ENCODE peak calls at places on chromosomes 16 and 17, in four cellular contexts. One of them, this sample, is unnamed.
A peak's percentile ranks its signal among the peaks of the same experiment; 100 is the strongest.

GRCh38 chr16:89217388-89218191 is at the start of gene ZNF778:
- DNase-seq in K562: peak; percentile 88
- DNase-seq in H1: no peak
- DNase-seq in GM12878: peak; percentile 40
- DNase-seq in this sample: peak; percentile 95

GRCh38 chr16:83305092-83305491 is 502.7 kb upstream of the HSBP1 start:
- DNase-seq in GM12878: no peak
- DNase-seq in H1: no peak
- DNase-seq in K562: no peak
- DNase-seq in this sample: no peak

GRCh38 chr17:49434821-49435581 is 20.3 kb upstream of the PHB1 start:
- DNase-seq in K562: peak; percentile 90
- DNase-seq in H1: peak; percentile 38
- DNase-seq in GM12878: no peak
- DNase-seq in this sample: peak; percentile 92

GRCh38 chr16:89216315-89217137 is 977 bp upstream of the ZNF778 start:
- DNase-seq in K562: peak; percentile 78
- DNase-seq in H1: no peak
- DNase-seq in GM12878: peak; percentile 61
- DNase-seq in this sample: peak; percentile 85

GRCh38 chr17:83031321-83031945 is 48.0 kb upstream of the METRNL start:
- DNase-seq in GM12878: no peak
- DNase-seq in H1: no peak
- DNase-seq in K562: no peak
- DNase-seq in this sample: peak; percentile 15

GRCh38 chr16:381788-382717 is at the start of gene PGAP6:
- DNase-seq in H1: no peak
- DNase-seq in K562: peak; percentile 94
- DNase-seq in GM12878: no peak
- DNase-seq in this sample: peak; percentile 97

GRCh38 chr17:50466371-50467113 is 2.1 kb downstream of the CHAD start:
- DNase-seq in K562: no peak
- DNase-seq in GM12878: no peak
- DNase-seq in H1: no peak
- DNase-seq in this sample: no peak

GRCh38 chr16:27995378-27995777 is 68.1 kb downstream of the GSG1L start:
- DNase-seq in GM12878: no peak
- DNase-seq in H1: no peak
- DNase-seq in K562: no peak
- DNase-seq in this sample: no peak

GRCh38 chr17:6070280-6070894 is at the start of gene WSCD1:
- DNase-seq in GM12878: no peak
- DNase-seq in K562: no peak
- DNase-seq in H1: no peak
- DNase-seq in this sample: peak; percentile 87

GRCh38 chr17:32498362-32498761 is 11.6 kb downstream of the CDK5R1 start:
- DNase-seq in H1: no peak
- DNase-seq in GM12878: no peak
- DNase-seq in K562: no peak
- DNase-seq in this sample: no peak

GRCh38 chr17:57004944-57005579 is 27.1 kb downstream of the SCPEP1 start:
- DNase-seq in K562: no peak
- DNase-seq in GM12878: peak; percentile 71
- DNase-seq in H1: no peak
- DNase-seq in this sample: no peak

GRCh38 chr16:11140466-11140865 is 115.5 kb downstream of the SOCS1 start:
- DNase-seq in H1: no peak
- DNase-seq in GM12878: no peak
- DNase-seq in K562: no peak
- DNase-seq in this sample: no peak

GRCh38 chr16:19432429-19432828 is 14.7 kb downstream of the TMC5 start:
- DNase-seq in GM12878: no peak
- DNase-seq in K562: no peak
- DNase-seq in H1: no peak
- DNase-seq in this sample: no peak

GRCh38 chr17:4176803-4177472 is 33.9 kb downstream of the CYB5D2 start:
- DNase-seq in K562: no peak
- DNase-seq in H1: no peak
- DNase-seq in GM12878: no peak
- DNase-seq in this sample: no peak

GRCh38 chr16:87074635-87075318 is 242.4 kb downstream of the C16orf95 start:
- DNase-seq in GM12878: peak; percentile 68
- DNase-seq in H1: no peak
- DNase-seq in K562: no peak
- DNase-seq in this sample: no peak

GRCh38 chr17:67696347-67696746 is 21.4 kb upstream of the NOL11 start:
- DNase-seq in GM12878: no peak
- DNase-seq in K562: no peak
- DNase-seq in H1: no peak
- DNase-seq in this sample: no peak

GRCh38 chr17:1050246-1050995 is 53.5 kb downstream of the TIMM22 start:
- DNase-seq in GM12878: no peak
- DNase-seq in K562: no peak
- DNase-seq in H1: no peak
- DNase-seq in this sample: no peak

GRCh38 chr16:2090819-2091721 is 43.3 kb downstream of the TSC2 start:
- DNase-seq in K562: peak; percentile 51
- DNase-seq in GM12878: no peak
- DNase-seq in H1: peak; percentile 59
- DNase-seq in this sample: peak; percentile 75

GRCh38 chr16:61858996-61859395 is 177.2 kb downstream of the CDH8 start:
- DNase-seq in K562: no peak
- DNase-seq in GM12878: no peak
- DNase-seq in H1: no peak
- DNase-seq in this sample: no peak

GRCh38 chr17:56679767-56680422 is 86.4 kb downstream of the NOG start:
- DNase-seq in K562: no peak
- DNase-seq in GM12878: no peak
- DNase-seq in H1: no peak
- DNase-seq in this sample: no peak

GRCh38 chr17:58788199-58788598 is 32.5 kb downstream of the PPM1E start:
- DNase-seq in K562: no peak
- DNase-seq in H1: no peak
- DNase-seq in GM12878: no peak
- DNase-seq in this sample: no peak

GRCh38 chr16:2016407-2016922 is 3.1 kb upstream of the NPW start:
- DNase-seq in H1: no peak
- DNase-seq in GM12878: no peak
- DNase-seq in K562: peak; percentile 51
- DNase-seq in this sample: peak; percentile 77

GRCh38 chr16:8634991-8635736 is 13.7 kb downstream of the METTL22 start:
- DNase-seq in GM12878: no peak
- DNase-seq in K562: peak; percentile 69
- DNase-seq in H1: peak; percentile 43
- DNase-seq in this sample: peak; percentile 60

GRCh38 chr17:75478508-75478907 is 22.1 kb downstream of the TMEM94 start:
- DNase-seq in K562: no peak
- DNase-seq in H1: no peak
- DNase-seq in GM12878: no peak
- DNase-seq in this sample: no peak

GRCh38 chr17:72946126-72946525 is 146.4 kb downstream of the SLC39A11 start:
- DNase-seq in H1: no peak
- DNase-seq in K562: no peak
- DNase-seq in GM12878: no peak
- DNase-seq in this sample: no peak

GRCh38 chr16:29857133-29857760 is 5.8 kb downstream of the CDIPT start:
- DNase-seq in H1: no peak
- DNase-seq in GM12878: no peak
- DNase-seq in K562: no peak
- DNase-seq in this sample: no peak

GRCh38 chr16:5621826-5622225 is 524.2 kb upstream of the EEF2KMT start:
- DNase-seq in H1: no peak
- DNase-seq in GM12878: no peak
- DNase-seq in K562: no peak
- DNase-seq in this sample: peak; percentile 52

GRCh38 chr17:41140360-41141132 is at the start of gene KRTAP4-6:
- DNase-seq in H1: no peak
- DNase-seq in K562: no peak
- DNase-seq in GM12878: no peak
- DNase-seq in this sample: no peak

GRCh38 chr17:77437017-77437416 is 296.2 kb downstream of the SEC14L1 start:
- DNase-seq in K562: no peak
- DNase-seq in GM12878: no peak
- DNase-seq in H1: no peak
- DNase-seq in this sample: peak; percentile 71

GRCh38 chr17:4375039-4375748 is 8.7 kb upstream of the UBE2G1 start:
- DNase-seq in K562: no peak
- DNase-seq in H1: no peak
- DNase-seq in GM12878: peak; percentile 98
- DNase-seq in this sample: no peak

GRCh38 chr17:7834554-7834890 is 505 bp downstream of the KDM6B start:
- DNase-seq in K562: peak; percentile 28
- DNase-seq in GM12878: no peak
- DNase-seq in H1: no peak
- DNase-seq in this sample: peak; percentile 58
- TF ChIP-seq JUND in K562: no peak
- TF ChIP-seq JUND in GM12878: no peak
- TF ChIP-seq JUND in H1: no peak
- TF ChIP-seq JUND in this sample: no peak

GRCh38 chr17:61152898-61153297 is 246.7 kb upstream of the TBX2 start:
- DNase-seq in H1: no peak
- DNase-seq in GM12878: no peak
- DNase-seq in K562: no peak
- DNase-seq in this sample: no peak

GRCh38 chr17:61149106-61149505 is 250.5 kb upstream of the TBX2 start:
- DNase-seq in H1: no peak
- DNase-seq in K562: no peak
- DNase-seq in GM12878: no peak
- DNase-seq in this sample: no peak

GRCh38 chr17:61149862-61150362 is 249.7 kb upstream of the TBX2 start:
- DNase-seq in H1: no peak
- DNase-seq in GM12878: no peak
- DNase-seq in K562: no peak
- DNase-seq in this sample: peak; percentile 71

GRCh38 chr17:61155590-61156181 is 244.0 kb upstream of the TBX2 start:
- DNase-seq in K562: no peak
- DNase-seq in H1: no peak
- DNase-seq in GM12878: no peak
- DNase-seq in this sample: no peak

DNA sequence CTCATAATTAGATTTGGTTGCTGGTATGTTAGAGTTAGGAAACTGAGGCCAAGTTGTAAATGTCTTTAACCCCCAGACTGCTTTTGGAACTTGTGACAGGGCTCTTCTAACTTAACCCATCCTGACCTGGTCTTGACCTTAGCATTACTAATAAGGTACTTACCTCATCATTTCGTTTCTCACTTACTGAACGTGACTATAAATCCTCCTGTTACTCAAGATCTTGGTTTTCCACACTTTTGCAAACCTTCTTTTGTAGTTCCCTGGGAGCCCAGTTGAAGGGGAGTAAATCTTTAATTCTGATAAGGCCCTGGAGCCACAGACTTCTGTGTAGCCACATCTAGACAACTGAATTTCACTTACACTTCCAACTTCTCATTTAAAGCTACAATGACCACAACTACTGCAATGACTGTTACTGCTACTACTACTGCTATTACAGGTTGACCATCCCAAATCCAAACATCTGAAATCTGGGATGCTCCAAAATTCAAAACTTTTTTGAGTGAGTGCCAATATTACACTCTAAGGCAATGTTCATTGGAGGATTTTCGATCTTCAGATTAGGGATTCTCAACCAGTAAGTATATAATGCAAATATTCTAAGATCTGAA is 248.8 kb upstream of the TBX2 start:
- DNase-seq in H1: no peak
- DNase-seq in GM12878: no peak
- DNase-seq in K562: no peak
- DNase-seq in this sample: no peak
- TF ChIP-seq NRF1 in H1: no peak
- TF ChIP-seq NRF1 in GM12878: no peak
- TF ChIP-seq NRF1 in K562: no peak
- TF ChIP-seq NRF1 in this sample: no peak

DNA sequence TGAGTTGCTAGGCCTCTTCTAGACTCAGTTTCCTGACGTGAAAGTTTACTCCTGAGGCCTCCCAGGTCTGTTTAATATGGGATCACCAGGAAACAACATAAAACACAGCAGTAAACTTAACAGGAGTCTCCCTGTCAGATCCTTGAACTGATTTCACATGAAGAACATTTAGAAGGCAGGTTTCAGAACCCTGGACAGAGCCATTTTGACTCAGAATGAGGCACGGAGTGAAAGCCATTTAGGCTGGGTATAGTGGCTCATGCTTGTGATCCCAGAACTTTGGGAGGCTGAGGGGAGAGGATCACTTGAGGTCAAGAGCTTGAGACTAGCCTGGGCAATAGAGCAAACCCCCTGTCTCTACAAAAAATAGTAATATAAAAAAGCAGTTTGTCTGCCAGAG is 289.1 kb downstream of the CA10 start:
- DNase-seq in H1: no peak
- DNase-seq in GM12878: no peak
- DNase-seq in K562: no peak
- DNase-seq in this sample: no peak
- TF ChIP-seq JUND in H1: no peak
- TF ChIP-seq JUND in GM12878: no peak
- TF ChIP-seq JUND in K562: no peak
- TF ChIP-seq JUND in this sample: no peak

GRCh38 chr16:72894291-72895151 is 153.4 kb downstream of the ZFHX3 start:
- DNase-seq in K562: no peak
- DNase-seq in GM12878: no peak
- DNase-seq in H1: no peak
- DNase-seq in this sample: no peak
- TF ChIP-seq NRF1 in K562: no peak
- TF ChIP-seq NRF1 in GM12878: no peak
- TF ChIP-seq NRF1 in H1: no peak
- TF ChIP-seq NRF1 in this sample: no peak

GRCh38 chr17:65787503-65787902 is 226.1 kb upstream of the AXIN2 start:
- DNase-seq in K562: no peak
- DNase-seq in GM12878: no peak
- DNase-seq in H1: no peak
- DNase-seq in this sample: no peak
- TF ChIP-seq JUND in K562: no peak
- TF ChIP-seq JUND in GM12878: no peak
- TF ChIP-seq JUND in H1: no peak
- TF ChIP-seq JUND in this sample: no peak

DNA sequence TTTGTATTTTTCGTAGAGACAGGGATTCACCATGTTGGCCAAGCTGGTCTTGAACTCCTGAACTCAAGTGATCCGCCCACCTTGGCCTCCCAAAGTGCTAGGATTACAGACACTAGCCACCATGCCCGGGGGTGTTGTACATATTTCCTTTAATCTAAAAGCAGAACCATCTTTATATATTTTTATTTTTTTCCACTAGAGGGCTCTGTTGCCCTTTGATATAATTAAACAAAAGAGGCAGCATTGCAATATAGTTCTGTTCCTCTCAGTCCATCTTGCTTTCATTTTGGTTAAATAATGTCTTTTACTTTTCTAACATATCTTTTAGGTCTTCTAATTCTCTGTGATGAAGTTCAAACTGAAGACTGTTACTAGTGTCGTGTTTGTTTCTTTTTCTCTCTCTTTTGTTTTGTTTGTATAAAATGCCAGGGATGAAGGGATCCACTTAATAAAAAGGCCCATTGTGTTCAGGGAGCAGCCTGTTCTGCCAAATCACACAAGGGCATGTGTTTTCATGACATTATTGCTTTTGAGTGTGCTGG is 23.4 kb downstream of the WWOX start:
- DNase-seq in GM12878: no peak
- DNase-seq in H1: no peak
- DNase-seq in K562: peak; percentile 34
- DNase-seq in this sample: peak; percentile 56
- TF ChIP-seq NRF1 in GM12878: no peak
- TF ChIP-seq NRF1 in H1: no peak
- TF ChIP-seq NRF1 in K562: no peak
- TF ChIP-seq NRF1 in this sample: no peak

GRCh38 chr16:3607161-3607560 is 4.2 kb downstream of the SLX4 start:
- DNase-seq in K562: no peak
- DNase-seq in GM12878: no peak
- DNase-seq in H1: no peak
- DNase-seq in this sample: no peak
- TF ChIP-seq JUND in K562: no peak
- TF ChIP-seq JUND in GM12878: no peak
- TF ChIP-seq JUND in H1: no peak
- TF ChIP-seq JUND in this sample: no peak